ENCODE peak calls at places on chromosomes 2 and 18, in four cellular contexts. V is H1, W is IMR-90, U is K562. F is an unnamed sample.

GRCh38 chr2:240469747-240470146 is 34.3 kb downstream of the GPC1 start:
- DNase-seq in V (no peak), W (no peak), U (no peak), F (no peak)

GRCh38 chr2:50444286-50444685 is 587.6 kb downstream of the NRXN1 start:
- DNase-seq in V (no peak), W (no peak), U (no peak), F (no peak)

GRCh38 chr2:11503354-11503927 is 30.4 kb upstream of the GREB1 start:
- DNase-seq in V (no peak), W (no peak), U (no peak), F (no peak)

GRCh38 chr2:106065983-106066826 is 127.9 kb downstream of the UXS1 start:
- DNase-seq in V (no peak), W (no peak), U (no peak), F (no peak)

GRCh38 chr2:64179582-64180321 is 35.5 kb upstream of the PELI1 start:
- DNase-seq in V (no peak), W (no peak), U (no peak), F (peak; percentile 70)

GRCh38 chr2:128316777-128317185 is 1.9 kb downstream of the HS6ST1 start:
- DNase-seq in V (no peak), W (no peak), U (no peak), F (no peak)

GRCh38 chr2:227860116-227860724 is 11.2 kb upstream of the DAW1 start:
- DNase-seq in V (no peak), W (no peak), U (no peak), F (no peak)

GRCh38 chr2:151976945-151977353 is 121.9 kb downstream of the CACNB4 start:
- DNase-seq in V (no peak), W (no peak), U (no peak), F (peak; percentile 40)

GRCh38 chr2:184556639-184557038 is 41.7 kb upstream of the ZNF804A start:
- DNase-seq in V (no peak), W (no peak), U (no peak), F (no peak)

GRCh38 chr18:5284808-5285207 is 10.7 kb downstream of the ZBTB14 start:
- DNase-seq in V (no peak), W (peak; percentile 18), U (no peak), F (no peak)

GRCh38 chr2:98480598-98480997 is 35.9 kb downstream of the INPP4A start:
- DNase-seq in V (no peak), W (no peak), U (no peak), F (no peak)

GRCh38 chr2:127525692-127526141 is 572 bp downstream of the IWS1 start:
- DNase-seq in V (no peak), W (peak; percentile 59), U (no peak), F (no peak)

GRCh38 chr2:237411683-237412349 is 2.1 kb downstream of the COL6A3 start:
- DNase-seq in V (no peak), W (peak; percentile 70), U (no peak), F (no peak)

GRCh38 chr18:50632895-50633515 is 73.1 kb downstream of the MAPK4 start:
- DNase-seq in V (no peak), W (no peak), U (no peak), F (no peak)
- TF ChIP-seq CHD1 in V (no peak), W (no peak), U (no peak), F (no peak)

DNA sequence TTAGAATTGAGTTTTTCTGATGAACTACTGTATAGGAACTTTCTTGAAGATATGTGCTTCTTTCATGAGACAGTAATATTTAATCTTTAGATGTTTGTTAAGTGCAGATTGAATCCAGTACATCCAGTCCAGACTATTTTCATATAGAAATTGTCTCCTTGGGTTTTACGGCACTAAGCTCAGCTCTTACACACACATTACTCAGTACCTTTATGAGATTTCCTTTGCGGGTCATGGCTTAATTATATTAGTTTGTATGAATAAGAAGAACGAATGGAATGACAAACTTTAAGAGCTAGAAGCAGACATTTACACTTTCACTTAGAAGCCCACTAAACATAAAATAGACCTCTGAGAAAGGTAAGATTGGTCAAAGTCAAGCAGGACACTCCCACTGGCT is 223.3 kb upstream of the THUMPD2 start:
- DNase-seq in V (no peak), W (no peak), U (no peak), F (no peak)
- TF ChIP-seq CHD1 in V (no peak), W (no peak), U (no peak), F (no peak)

DNA sequence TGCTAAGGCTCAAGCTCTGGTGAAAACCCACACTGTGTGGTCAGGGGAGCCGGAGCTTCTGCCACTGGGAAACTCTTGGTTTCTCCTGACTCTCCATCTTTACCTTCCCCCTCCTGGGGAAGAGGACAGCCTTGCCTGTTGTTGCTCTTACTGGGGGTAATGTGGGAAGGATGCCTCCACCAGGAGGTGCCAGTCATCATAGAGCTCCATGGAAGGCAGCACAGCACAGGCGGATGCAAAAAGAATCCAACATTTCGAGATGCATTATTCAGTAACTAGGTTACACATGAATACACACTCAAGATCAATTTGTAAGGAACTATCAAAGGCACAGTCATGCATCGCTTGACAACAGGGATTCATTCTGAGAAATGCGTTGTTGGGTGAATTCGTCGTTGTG is 322.6 kb downstream of the AFF3 start:
- DNase-seq in V (no peak), W (no peak), U (no peak), F (no peak)
- TF ChIP-seq CHD1 in V (no peak), W (no peak), U (no peak), F (no peak)

GRCh38 chr2:121613152-121613551 is 36.1 kb downstream of the CLASP1 start:
- DNase-seq in V (no peak), W (no peak), U (no peak), F (no peak)

GRCh38 chr2:121608967-121609366 is 40.3 kb downstream of the CLASP1 start:
- DNase-seq in V (no peak), W (no peak), U (no peak), F (no peak)

GRCh38 chr2:121617042-121617599 is 32.1 kb downstream of the CLASP1 start:
- DNase-seq in V (no peak), W (peak; percentile 44), U (no peak), F (no peak)

GRCh38 chr2:121611730-121612705 is 37.2 kb downstream of the CLASP1 start:
- DNase-seq in V (no peak), W (no peak), U (peak; percentile 20), F (no peak)

DNA sequence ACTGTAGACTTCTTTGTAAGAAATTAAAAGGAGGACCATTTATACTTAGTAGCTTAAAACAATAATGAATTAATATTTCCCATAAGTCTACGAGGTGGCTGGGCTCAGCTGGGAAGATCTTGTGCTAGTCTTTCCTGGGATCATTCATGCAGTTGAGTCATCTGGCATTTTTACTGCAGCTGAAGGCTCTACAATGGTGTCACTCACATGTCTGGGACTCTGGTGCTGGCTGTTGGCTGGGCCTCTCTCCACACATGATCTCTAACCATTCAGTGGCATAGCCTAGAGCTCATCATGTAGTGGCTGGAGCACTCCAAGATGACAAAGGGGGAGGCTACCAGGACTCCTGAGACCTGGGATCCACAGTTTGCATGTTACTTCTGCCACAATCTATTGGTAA is 35.5 kb downstream of the CLASP1 start:
- DNase-seq in V (no peak), W (peak; percentile 19), U (no peak), F (no peak)
- TF ChIP-seq CHD1 in V (no peak), W (no peak), U (no peak), F (no peak)

DNA sequence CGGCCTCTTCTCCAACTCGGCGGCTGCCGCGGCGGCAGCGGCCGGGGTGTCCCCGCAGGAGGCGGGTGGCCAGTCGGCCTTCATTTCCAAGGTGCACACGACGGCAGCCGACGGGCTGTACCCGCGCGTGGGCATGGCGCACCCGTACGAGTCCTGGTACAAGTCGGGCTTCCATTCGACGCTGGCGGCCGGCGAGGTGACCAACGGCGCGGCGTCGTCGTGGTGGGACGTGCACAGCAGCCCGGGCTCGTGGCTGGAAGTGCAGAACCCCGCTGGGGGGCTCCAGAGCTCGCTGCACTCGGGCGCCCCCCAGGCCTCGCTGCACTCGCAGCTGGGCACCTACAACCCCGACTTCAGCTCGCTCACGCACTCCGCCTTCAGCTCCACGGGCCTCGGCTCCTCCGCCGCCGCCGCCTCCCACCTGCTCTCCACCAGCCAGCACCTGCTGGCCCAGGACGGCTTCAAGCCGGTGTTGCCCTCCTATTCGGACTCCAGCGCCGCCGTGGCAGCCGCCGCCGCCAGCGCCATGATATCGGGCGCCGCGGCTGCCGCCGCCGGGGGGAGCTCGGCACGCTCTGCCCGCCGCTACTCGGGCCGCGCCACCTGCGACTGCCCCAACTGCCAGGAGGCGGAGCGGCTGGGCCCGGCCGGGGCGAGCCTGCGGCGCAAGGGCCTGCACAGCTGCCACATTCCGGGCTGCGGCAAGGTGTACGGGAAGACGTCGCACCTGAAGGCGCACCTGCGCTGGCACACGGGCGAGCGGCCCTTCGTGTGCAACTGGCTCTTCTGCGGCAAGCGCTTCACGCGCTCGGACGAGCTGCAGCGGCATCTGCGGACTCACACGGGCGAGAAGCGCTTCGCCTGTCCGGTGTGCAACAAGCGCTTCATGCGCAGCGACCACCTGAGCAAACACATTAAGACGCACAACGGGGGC is 1.9 kb downstream of the SP9 start:
- DNase-seq in V (no peak), W (no peak), U (peak; percentile 75), F (no peak)
- TF ChIP-seq CHD1 in V (no peak), W (no peak), U (no peak), F (no peak)

DNA sequence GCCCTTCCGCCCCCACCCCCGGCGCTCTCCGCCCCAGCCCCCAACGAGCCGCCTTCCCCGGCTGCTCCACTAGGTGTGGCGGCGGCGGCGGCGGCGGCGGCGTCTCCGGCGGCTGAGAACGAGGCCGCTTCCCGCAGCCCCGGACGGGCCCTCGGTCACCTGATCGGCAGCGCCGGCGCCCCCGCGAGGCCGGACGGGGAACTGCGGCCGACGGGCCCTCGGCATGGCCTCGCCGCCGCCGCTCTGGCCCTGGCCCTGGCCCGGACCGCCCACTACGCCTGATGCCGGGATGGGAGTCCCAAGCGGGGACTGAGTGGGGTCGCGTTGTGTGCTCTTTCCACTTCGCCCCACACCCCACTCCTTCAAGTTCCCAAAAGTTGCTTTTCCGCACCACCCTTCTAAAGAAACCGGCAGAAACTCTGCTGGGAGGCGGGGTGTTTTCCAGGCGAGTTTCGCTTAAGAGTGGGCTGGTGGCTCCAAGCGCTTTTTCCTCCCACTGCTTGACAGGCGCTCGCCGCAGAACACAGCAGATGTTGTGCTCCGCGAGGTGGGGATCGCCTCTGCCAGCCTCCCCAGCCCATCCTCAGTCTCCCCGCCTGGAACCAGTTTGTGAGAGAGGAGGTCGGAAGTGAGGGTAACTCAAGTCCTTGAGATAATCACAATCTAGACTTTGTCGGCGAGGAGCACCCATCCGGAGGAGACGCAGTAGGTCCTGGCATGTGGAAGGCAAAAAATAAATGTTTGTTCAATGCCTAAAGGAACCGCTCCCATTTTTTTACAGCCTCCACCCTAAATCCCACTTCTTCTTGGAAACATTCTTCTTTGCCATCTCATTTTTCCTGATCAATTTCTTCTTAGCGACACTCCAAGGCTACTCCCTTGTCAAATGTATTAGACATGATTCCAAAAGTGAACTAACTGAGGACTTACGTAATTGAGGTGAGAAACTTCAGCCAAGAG is at the start of gene NCKAP1:
- DNase-seq in V (peak; percentile 44), W (peak; percentile 70), U (peak; percentile 91), F (no peak)
- TF ChIP-seq CHD1 in V (no peak), W (no peak), U (no peak), F (no peak)

GRCh38 chr2:58614259-58614658 is 373.1 kb upstream of the FANCL start:
- DNase-seq in V (no peak), W (no peak), U (no peak), F (no peak)
- TF ChIP-seq CHD1 in V (no peak), W (no peak), U (no peak), F (no peak)

DNA sequence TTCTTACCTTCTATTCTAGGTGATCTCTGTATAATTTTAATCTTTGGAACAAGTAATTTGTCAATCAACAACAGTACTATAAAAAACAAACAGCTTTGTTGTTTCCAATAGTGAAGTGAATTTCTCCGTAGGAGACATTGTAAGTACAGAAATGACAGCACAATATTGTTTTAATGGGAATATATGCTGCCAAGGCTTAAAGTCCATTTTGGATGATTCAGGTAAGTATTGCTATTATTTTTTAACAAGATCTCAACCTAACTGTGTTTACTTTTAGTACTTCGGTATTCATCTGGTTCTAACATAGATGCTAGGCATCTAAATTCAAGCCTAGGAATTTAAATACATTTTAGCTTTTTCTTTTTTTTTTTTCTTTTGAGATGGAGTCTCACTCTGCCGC is 105.8 kb downstream of the MEP1B start:
- DNase-seq in V (no peak), W (no peak), U (no peak), F (no peak)
- TF ChIP-seq CHD1 in V (no peak), W (no peak), U (no peak), F (no peak)

F was measured in GM12878.